ENCODE peak calls at places on chromosomes 2 and 18, in eight cellular contexts. R is pancreas; S is CD8-positive, alpha-beta memory T cell; U is adipocyte; B is neuronal stem cell; K is A549; I is transverse colon; J is thyroid gland. N is an unnamed sample.

GRCh38 chr2:127614731-127615130 is 31.2 kb upstream of the GPR17 start:
- DNase-seq in R (no peak), S (no peak), U (peak; percentile 62), B (no peak), K (no peak), I (no peak), J (no peak), N (no peak)

GRCh38 chr2:231228974-231229373 is 30.5 kb downstream of the ARMC9 start:
- DNase-seq in R (no peak), S (no peak), U (no peak), B (no peak), K (no peak), I (no peak), J (no peak), N (no peak)

GRCh38 chr18:46211816-46212215 is 107.6 kb downstream of the HAUS1 start:
- DNase-seq in R (no peak), S (peak; percentile 9), U (no peak), B (no peak), K (no peak), I (no peak), J (no peak), N (no peak)

GRCh38 chr2:142716463-142717242 is 160.8 kb upstream of the KYNU start:
- DNase-seq in R (no peak), S (no peak), U (no peak), B (peak; percentile 50), K (no peak), I (no peak), J (no peak), N (no peak)

GRCh38 chr2:232400244-232401015 is 6.2 kb upstream of the ALPG start:
- DNase-seq in R (no peak), S (no peak), U (no peak), B (no peak), K (peak; percentile 23), I (no peak), J (no peak), N (no peak)

GRCh38 chr18:80033181-80034067 is 810 bp upstream of the RBFA start:
- DNase-seq in R (no peak), S (peak; percentile 82), U (no peak), B (no peak), K (peak; percentile 16), I (no peak), J (no peak), N (peak; percentile 86)

GRCh38 chr2:108449410-108450200 is 599 bp downstream of the GCC2 start:
- DNase-seq in R (no peak), S (peak; percentile 39), U (peak; percentile 63), B (no peak), K (peak; percentile 28), I (peak; percentile 42), J (peak; percentile 10), N (no peak)

GRCh38 chr2:222290691-222291484 is 7.9 kb downstream of the PAX3 start:
- DNase-seq in R (no peak), S (no peak), U (peak; percentile 80), B (peak; percentile 85), K (peak; percentile 9), I (no peak), J (no peak), N (no peak)

GRCh38 chr2:100964222-100964621 is 37.9 kb upstream of the RPL31 start:
- DNase-seq in R (no peak), S (no peak), U (no peak), B (no peak), K (no peak), I (no peak), J (no peak), N (peak; percentile 25)

GRCh38 chr18:47050468-47050867 is 15.0 kb upstream of the ELOA2 start:
- DNase-seq in R (no peak), S (no peak), U (peak; percentile 83), B (peak; percentile 32), K (peak; percentile 50), I (no peak), J (no peak), N (no peak)

GRCh38 chr2:84782717-84783442 is 98.0 kb downstream of the TRABD2A start:
- DNase-seq in R (no peak), S (peak; percentile 80), U (no peak), B (no peak), K (no peak), I (no peak), J (no peak), N (no peak)

GRCh38 chr18:10205136-10205535 is 249.3 kb upstream of the APCDD1 start:
- DNase-seq in R (no peak), S (no peak), U (no peak), B (no peak), K (no peak), I (no peak), J (no peak), N (peak; percentile 65)

GRCh38 chr2:38603402-38604265 is 906 bp upstream of the HNRNPLL start:
- DNase-seq in R (peak; percentile 80), S (peak; percentile 80), U (peak; percentile 92), B (peak; percentile 74), K (peak; percentile 92), I (peak; percentile 87), J (peak; percentile 69), N (peak; percentile 91)

GRCh38 chr2:218895758-218896500 is 15.3 kb downstream of the WNT10A start:
- DNase-seq in R (no peak), S (no peak), U (no peak), B (no peak), K (no peak), I (no peak), J (no peak), N (no peak)

GRCh38 chr2:109700680-109701274 is 86.6 kb downstream of the SOWAHC start:
- DNase-seq in R (no peak), S (no peak), U (no peak), B (no peak), K (no peak), I (no peak), J (no peak), N (no peak)
- H3K4me1 ChIP-seq in R (no peaks in the 10 kb centered on the region), S (no peaks in the 10 kb centered on the region), U (peaks cover 16% of the 10 kb centered on the region), B (peaks cover 30% of the 10 kb centered on the region), K (peaks cover 11% of the 10 kb centered on the region), I (peaks cover 26% of the 10 kb centered on the region), J (no peaks in the 10 kb centered on the region), N (peaks cover 24% of the 10 kb centered on the region)

GRCh38 chr2:2731101-2731850 is 400.2 kb upstream of the MYT1L start:
- DNase-seq in R (no peak), S (no peak), U (no peak), B (no peak), K (no peak), I (no peak), J (no peak), N (no peak)
- H3K9me3 ChIP-seq in R (no peaks in the 10 kb centered on the region), S (no peaks in the 10 kb centered on the region), U (no peaks in the 10 kb centered on the region), B (no peaks in the 10 kb centered on the region), K (no peaks in the 10 kb centered on the region), I (no peaks in the 10 kb centered on the region), J (no peaks in the 10 kb centered on the region), N (no peaks in the 10 kb centered on the region)

GRCh38 chr2:150474326-150475074 is 13.0 kb downstream of the RND3 start:
- DNase-seq in R (no peak), S (no peak), U (no peak), B (no peak), K (no peak), I (no peak), J (no peak), N (no peak)
- H3K4me1 ChIP-seq in R (peaks cover 4% of the 10 kb centered on the region), S (no peaks in the 10 kb centered on the region), U (peaks cover 90% of the 10 kb centered on the region), B (peaks cover 12% of the 10 kb centered on the region), K (peaks cover 99% of the 10 kb centered on the region), I (peaks cover 76% of the 10 kb centered on the region), J (peaks cover 24% of the 10 kb centered on the region), N (peaks cover 29% of the 10 kb centered on the region)

DNA sequence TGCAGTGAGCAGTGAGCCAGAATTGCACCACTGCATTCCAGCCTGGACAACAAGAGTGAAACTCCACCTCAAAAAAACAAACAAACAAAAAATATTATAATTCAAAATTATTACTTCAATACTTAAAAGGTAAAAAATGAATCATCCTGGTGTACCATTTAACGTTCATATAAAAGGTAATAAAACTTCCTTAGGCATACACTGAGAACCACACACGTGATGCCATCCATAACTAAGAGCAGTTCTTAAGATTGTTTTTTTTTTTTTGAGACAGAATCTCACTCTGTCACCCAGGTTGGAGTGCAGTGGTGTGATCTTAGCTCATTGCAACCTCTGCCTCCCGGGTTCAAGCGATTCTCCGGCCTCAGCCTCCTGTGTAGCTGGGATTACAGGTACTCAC is 29.4 kb downstream of the YWHAQ start:
- DNase-seq in R (no peak), S (no peak), U (no peak), B (no peak), K (no peak), I (no peak), J (no peak), N (no peak)
- H3K9me3 ChIP-seq in R (no peaks in the 10 kb centered on the region), S (no peaks in the 10 kb centered on the region), U (peaks cover 9% of the 10 kb centered on the region), B (peaks cover 11% of the 10 kb centered on the region), K (peaks cover 25% of the 10 kb centered on the region), I (peaks cover 13% of the 10 kb centered on the region), J (no peaks in the 10 kb centered on the region), N (peaks cover 8% of the 10 kb centered on the region)

GRCh38 chr2:86069783-86070339 is 35.8 kb downstream of the POLR1A start:
- DNase-seq in R (no peak), S (no peak), U (no peak), B (no peak), K (no peak), I (no peak), J (no peak), N (no peak)
- H3K4me1 ChIP-seq in R (peaks cover 19% of the 10 kb centered on the region), S (peaks cover 18% of the 10 kb centered on the region), U (peaks cover 44% of the 10 kb centered on the region), B (no peaks in the 10 kb centered on the region), K (peaks cover 41% of the 10 kb centered on the region), I (no peaks in the 10 kb centered on the region), J (peaks cover 22% of the 10 kb centered on the region), N (peaks cover 17% of the 10 kb centered on the region)

DNA sequence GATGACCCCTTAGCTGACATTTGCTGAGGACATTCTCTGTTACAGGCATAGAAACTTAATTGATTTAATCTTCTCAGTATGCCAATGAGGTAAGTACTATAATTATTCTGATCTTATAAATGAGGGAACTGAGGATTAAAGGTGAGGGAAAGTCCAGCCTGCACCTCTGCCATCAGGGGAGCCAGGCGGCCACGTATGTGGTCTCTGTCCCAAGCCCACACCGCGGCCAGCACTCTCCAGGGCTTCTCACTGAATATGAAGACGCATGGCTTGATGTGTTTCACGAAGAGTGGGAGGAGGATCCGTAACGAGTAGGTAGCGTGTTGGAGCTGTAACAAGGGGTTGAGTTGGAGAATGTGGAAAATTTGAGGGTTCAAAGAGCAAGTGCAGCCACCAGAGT is 154.4 kb downstream of the TMEM18 start:
- DNase-seq in R (no peak), S (no peak), U (no peak), B (no peak), K (no peak), I (no peak), J (no peak), N (no peak)
- H3K9me3 ChIP-seq in R (no peaks in the 10 kb centered on the region), S (no peaks in the 10 kb centered on the region), U (no peaks in the 10 kb centered on the region), B (peaks cover 4% of the 10 kb centered on the region), K (peaks cover 5% of the 10 kb centered on the region), I (no peaks in the 10 kb centered on the region), J (no peaks in the 10 kb centered on the region), N (no peaks in the 10 kb centered on the region)

GRCh38 chr2:30332791-30333453 is 101.6 kb downstream of the LBH start:
- DNase-seq in R (no peak), S (no peak), U (no peak), B (no peak), K (no peak), I (no peak), J (no peak), N (no peak)
- H3K4me1 ChIP-seq in R (no peaks in the 10 kb centered on the region), S (peaks cover 60% of the 10 kb centered on the region), U (no peaks in the 10 kb centered on the region), B (peaks cover 9% of the 10 kb centered on the region), K (peaks cover 10% of the 10 kb centered on the region), I (no peaks in the 10 kb centered on the region), J (no peaks in the 10 kb centered on the region), N (peaks cover 19% of the 10 kb centered on the region)

N was measured in upper lobe of right lung.